ENCODE peak calls at places on chromosomes 12 and 14, in eight cellular contexts. One of them, this sample, is unnamed.

GRCh38 chr12:48105321-48105866 is 485 bp downstream of the SENP1 start:
- DNase-seq in GM13977: peak
- DNase-seq in esophagus muscularis mucosa: no peak
- DNase-seq in osteoblast: peak
- DNase-seq in CD8-positive, alpha-beta T cell: peak
- DNase-seq in progenitor cell of endocrine pancreas: no peak
- DNase-seq in fibroblast of lung: peak
- DNase-seq in endothelial cell: no peak
- DNase-seq in this sample: no peak

GRCh38 chr14:93977790-93978581 is 1.6 kb upstream of the ASB2 start:
- DNase-seq in GM13977: peak
- DNase-seq in esophagus muscularis mucosa: no peak
- DNase-seq in osteoblast: no peak
- DNase-seq in CD8-positive, alpha-beta T cell: peak
- DNase-seq in progenitor cell of endocrine pancreas: no peak
- DNase-seq in fibroblast of lung: no peak
- DNase-seq in endothelial cell: no peak
- DNase-seq in this sample: no peak

GRCh38 chr12:42442328-42442759 is 116.4 kb downstream of the PPHLN1 start:
- DNase-seq in GM13977: no peak
- DNase-seq in esophagus muscularis mucosa: no peak
- DNase-seq in osteoblast: no peak
- DNase-seq in CD8-positive, alpha-beta T cell: no peak
- DNase-seq in progenitor cell of endocrine pancreas: peak
- DNase-seq in fibroblast of lung: no peak
- DNase-seq in endothelial cell: no peak
- DNase-seq in this sample: no peak

GRCh38 chr12:15520083-15520482 is 197.8 kb downstream of the PTPRO start:
- DNase-seq in GM13977: no peak
- DNase-seq in esophagus muscularis mucosa: no peak
- DNase-seq in osteoblast: no peak
- DNase-seq in CD8-positive, alpha-beta T cell: no peak
- DNase-seq in progenitor cell of endocrine pancreas: no peak
- DNase-seq in fibroblast of lung: no peak
- DNase-seq in endothelial cell: no peak
- DNase-seq in this sample: no peak

GRCh38 chr12:96454396-96454795 is 35.0 kb upstream of the CFAP54 start:
- DNase-seq in GM13977: no peak
- DNase-seq in esophagus muscularis mucosa: no peak
- DNase-seq in osteoblast: no peak
- DNase-seq in CD8-positive, alpha-beta T cell: no peak
- DNase-seq in progenitor cell of endocrine pancreas: no peak
- DNase-seq in fibroblast of lung: no peak
- DNase-seq in endothelial cell: no peak
- DNase-seq in this sample: no peak

GRCh38 chr12:78062781-78063180 is 232.1 kb downstream of the NAV3 start:
- DNase-seq in GM13977: no peak
- DNase-seq in esophagus muscularis mucosa: no peak
- DNase-seq in osteoblast: no peak
- DNase-seq in CD8-positive, alpha-beta T cell: no peak
- DNase-seq in progenitor cell of endocrine pancreas: no peak
- DNase-seq in fibroblast of lung: peak
- DNase-seq in endothelial cell: no peak
- DNase-seq in this sample: no peak

GRCh38 chr12:100554608-100555077 is 18.8 kb upstream of the GAS2L3 start:
- DNase-seq in GM13977: peak
- DNase-seq in esophagus muscularis mucosa: no peak
- DNase-seq in osteoblast: peak
- DNase-seq in CD8-positive, alpha-beta T cell: no peak
- DNase-seq in progenitor cell of endocrine pancreas: peak
- DNase-seq in fibroblast of lung: peak
- DNase-seq in endothelial cell: peak
- DNase-seq in this sample: no peak

GRCh38 chr14:73924337-73924736 is 25.6 kb downstream of the FAM161B start:
- DNase-seq in GM13977: no peak
- DNase-seq in esophagus muscularis mucosa: no peak
- DNase-seq in osteoblast: no peak
- DNase-seq in CD8-positive, alpha-beta T cell: no peak
- DNase-seq in progenitor cell of endocrine pancreas: no peak
- DNase-seq in fibroblast of lung: peak
- DNase-seq in endothelial cell: no peak
- DNase-seq in this sample: no peak

GRCh38 chr12:78951746-78952532 is 87.4 kb downstream of the SYT1 start:
- DNase-seq in GM13977: no peak
- DNase-seq in esophagus muscularis mucosa: no peak
- DNase-seq in osteoblast: no peak
- DNase-seq in CD8-positive, alpha-beta T cell: no peak
- DNase-seq in progenitor cell of endocrine pancreas: no peak
- DNase-seq in fibroblast of lung: no peak
- DNase-seq in endothelial cell: no peak
- DNase-seq in this sample: no peak

GRCh38 chr12:104478396-104479140 is 21.8 kb downstream of the CHST11 start:
- DNase-seq in GM13977: peak
- DNase-seq in esophagus muscularis mucosa: no peak
- DNase-seq in osteoblast: no peak
- DNase-seq in CD8-positive, alpha-beta T cell: peak
- DNase-seq in progenitor cell of endocrine pancreas: no peak
- DNase-seq in fibroblast of lung: no peak
- DNase-seq in endothelial cell: no peak
- DNase-seq in this sample: no peak

GRCh38 chr12:120711411-120711810 is 1.2 kb downstream of the UNC119B start:
- DNase-seq in GM13977: no peak
- DNase-seq in esophagus muscularis mucosa: no peak
- DNase-seq in osteoblast: no peak
- DNase-seq in CD8-positive, alpha-beta T cell: no peak
- DNase-seq in progenitor cell of endocrine pancreas: no peak
- DNase-seq in fibroblast of lung: no peak
- DNase-seq in endothelial cell: no peak
- DNase-seq in this sample: no peak

GRCh38 chr12:81759215-81759991 is at the start of gene PPFIA2:
- DNase-seq in GM13977: no peak
- DNase-seq in esophagus muscularis mucosa: no peak
- DNase-seq in osteoblast: no peak
- DNase-seq in CD8-positive, alpha-beta T cell: peak
- DNase-seq in progenitor cell of endocrine pancreas: no peak
- DNase-seq in fibroblast of lung: peak
- DNase-seq in endothelial cell: peak
- DNase-seq in this sample: peak

GRCh38 chr12:31005944-31006361 is 67.7 kb upstream of the DDX11 start:
- DNase-seq in GM13977: no peak
- DNase-seq in esophagus muscularis mucosa: no peak
- DNase-seq in osteoblast: peak
- DNase-seq in CD8-positive, alpha-beta T cell: no peak
- DNase-seq in progenitor cell of endocrine pancreas: no peak
- DNase-seq in fibroblast of lung: peak
- DNase-seq in endothelial cell: no peak
- DNase-seq in this sample: no peak

GRCh38 chr12:52054231-52054837 is 3.1 kb downstream of the NR4A1 start:
- DNase-seq in GM13977: no peak
- DNase-seq in esophagus muscularis mucosa: no peak
- DNase-seq in osteoblast: no peak
- DNase-seq in CD8-positive, alpha-beta T cell: no peak
- DNase-seq in progenitor cell of endocrine pancreas: no peak
- DNase-seq in fibroblast of lung: peak
- DNase-seq in endothelial cell: no peak
- DNase-seq in this sample: no peak

GRCh38 chr12:80313184-80313583 is 130.9 kb upstream of the PTPRQ start:
- DNase-seq in GM13977: no peak
- DNase-seq in esophagus muscularis mucosa: no peak
- DNase-seq in osteoblast: peak
- DNase-seq in CD8-positive, alpha-beta T cell: no peak
- DNase-seq in progenitor cell of endocrine pancreas: no peak
- DNase-seq in fibroblast of lung: peak
- DNase-seq in endothelial cell: no peak
- DNase-seq in this sample: no peak

GRCh38 chr14:85596562-85596961 is 66.6 kb downstream of the FLRT2 start:
- DNase-seq in GM13977: no peak
- DNase-seq in esophagus muscularis mucosa: no peak
- DNase-seq in osteoblast: no peak
- DNase-seq in CD8-positive, alpha-beta T cell: no peak
- DNase-seq in progenitor cell of endocrine pancreas: no peak
- DNase-seq in fibroblast of lung: no peak
- DNase-seq in endothelial cell: no peak
- DNase-seq in this sample: no peak

GRCh38 chr12:13534645-13535398 is 338.3 kb downstream of the EMP1 start:
- DNase-seq in GM13977: peak
- DNase-seq in esophagus muscularis mucosa: no peak
- DNase-seq in osteoblast: peak
- DNase-seq in CD8-positive, alpha-beta T cell: no peak
- DNase-seq in progenitor cell of endocrine pancreas: peak
- DNase-seq in fibroblast of lung: peak
- DNase-seq in endothelial cell: peak
- DNase-seq in this sample: peak

GRCh38 chr14:91387135-91387849 is 30.3 kb downstream of the CCDC88C start:
- DNase-seq in GM13977: no peak
- DNase-seq in esophagus muscularis mucosa: no peak
- DNase-seq in osteoblast: no peak
- DNase-seq in CD8-positive, alpha-beta T cell: peak
- DNase-seq in progenitor cell of endocrine pancreas: no peak
- DNase-seq in fibroblast of lung: peak
- DNase-seq in endothelial cell: no peak
- DNase-seq in this sample: no peak

GRCh38 chr14:72925815-72926291 is 411 bp upstream of the DCAF4 start:
- DNase-seq in GM13977: no peak
- DNase-seq in esophagus muscularis mucosa: no peak
- DNase-seq in osteoblast: peak
- DNase-seq in CD8-positive, alpha-beta T cell: no peak
- DNase-seq in progenitor cell of endocrine pancreas: no peak
- DNase-seq in fibroblast of lung: no peak
- DNase-seq in endothelial cell: no peak
- DNase-seq in this sample: no peak

GRCh38 chr12:42143401-42144173 is 1.1 kb downstream of the GXYLT1 start:
- DNase-seq in GM13977: peak
- DNase-seq in esophagus muscularis mucosa: no peak
- DNase-seq in osteoblast: peak
- DNase-seq in CD8-positive, alpha-beta T cell: no peak
- DNase-seq in progenitor cell of endocrine pancreas: no peak
- DNase-seq in fibroblast of lung: peak
- DNase-seq in endothelial cell: no peak
- DNase-seq in this sample: no peak

GRCh38 chr12:94379479-94380113 is 80.1 kb downstream of the CEP83 start:
- DNase-seq in GM13977: no peak
- DNase-seq in esophagus muscularis mucosa: no peak
- DNase-seq in osteoblast: no peak
- DNase-seq in CD8-positive, alpha-beta T cell: no peak
- DNase-seq in progenitor cell of endocrine pancreas: no peak
- DNase-seq in fibroblast of lung: no peak
- DNase-seq in endothelial cell: no peak
- DNase-seq in this sample: no peak

GRCh38 chr12:58166643-58167042 is 225.3 kb downstream of the ATP23 start:
- DNase-seq in GM13977: no peak
- DNase-seq in esophagus muscularis mucosa: no peak
- DNase-seq in osteoblast: no peak
- DNase-seq in CD8-positive, alpha-beta T cell: no peak
- DNase-seq in progenitor cell of endocrine pancreas: no peak
- DNase-seq in fibroblast of lung: no peak
- DNase-seq in endothelial cell: no peak
- DNase-seq in this sample: no peak

GRCh38 chr12:65800928-65801327 is 23.4 kb upstream of the HMGA2 start:
- DNase-seq in GM13977: no peak
- DNase-seq in esophagus muscularis mucosa: no peak
- DNase-seq in osteoblast: peak
- DNase-seq in CD8-positive, alpha-beta T cell: no peak
- DNase-seq in progenitor cell of endocrine pancreas: no peak
- DNase-seq in fibroblast of lung: no peak
- DNase-seq in endothelial cell: no peak
- DNase-seq in this sample: no peak

GRCh38 chr12:49825971-49826421 is 2.2 kb downstream of the NCKAP5L start:
- DNase-seq in GM13977: no peak
- DNase-seq in esophagus muscularis mucosa: no peak
- DNase-seq in osteoblast: peak
- DNase-seq in CD8-positive, alpha-beta T cell: no peak
- DNase-seq in progenitor cell of endocrine pancreas: no peak
- DNase-seq in fibroblast of lung: peak
- DNase-seq in endothelial cell: no peak
- DNase-seq in this sample: no peak

GRCh38 chr14:20631821-20632389 is 9.6 kb downstream of the OR6S1 start:
- DNase-seq in GM13977: peak
- DNase-seq in esophagus muscularis mucosa: no peak
- DNase-seq in osteoblast: peak
- DNase-seq in CD8-positive, alpha-beta T cell: no peak
- DNase-seq in progenitor cell of endocrine pancreas: no peak
- DNase-seq in fibroblast of lung: peak
- DNase-seq in endothelial cell: peak
- DNase-seq in this sample: peak

GRCh38 chr12:60689137-60689536 is 1093.3 kb downstream of the SLC16A7 start:
- DNase-seq in GM13977: no peak
- DNase-seq in esophagus muscularis mucosa: no peak
- DNase-seq in osteoblast: no peak
- DNase-seq in CD8-positive, alpha-beta T cell: no peak
- DNase-seq in progenitor cell of endocrine pancreas: no peak
- DNase-seq in fibroblast of lung: no peak
- DNase-seq in endothelial cell: no peak
- DNase-seq in this sample: no peak
- TF ChIP-seq CTCF in GM13977: peak
- TF ChIP-seq CTCF in esophagus muscularis mucosa: no peak
- TF ChIP-seq CTCF in osteoblast: no peak
- TF ChIP-seq CTCF in CD8-positive, alpha-beta T cell: no peak
- TF ChIP-seq CTCF in progenitor cell of endocrine pancreas: no peak
- TF ChIP-seq CTCF in fibroblast of lung: no peak
- TF ChIP-seq CTCF in endothelial cell: peak
- TF ChIP-seq CTCF in this sample: no peak

GRCh38 chr14:47959753-47960152 is 284.3 kb upstream of the MDGA2 start:
- DNase-seq in GM13977: no peak
- DNase-seq in esophagus muscularis mucosa: no peak
- DNase-seq in osteoblast: no peak
- DNase-seq in CD8-positive, alpha-beta T cell: no peak
- DNase-seq in progenitor cell of endocrine pancreas: no peak
- DNase-seq in fibroblast of lung: no peak
- DNase-seq in endothelial cell: no peak
- DNase-seq in this sample: no peak
- TF ChIP-seq CTCF in GM13977: no peak
- TF ChIP-seq CTCF in esophagus muscularis mucosa: no peak
- TF ChIP-seq CTCF in osteoblast: no peak
- TF ChIP-seq CTCF in CD8-positive, alpha-beta T cell: no peak
- TF ChIP-seq CTCF in progenitor cell of endocrine pancreas: no peak
- TF ChIP-seq CTCF in fibroblast of lung: no peak
- TF ChIP-seq CTCF in endothelial cell: no peak
- TF ChIP-seq CTCF in this sample: no peak

DNA sequence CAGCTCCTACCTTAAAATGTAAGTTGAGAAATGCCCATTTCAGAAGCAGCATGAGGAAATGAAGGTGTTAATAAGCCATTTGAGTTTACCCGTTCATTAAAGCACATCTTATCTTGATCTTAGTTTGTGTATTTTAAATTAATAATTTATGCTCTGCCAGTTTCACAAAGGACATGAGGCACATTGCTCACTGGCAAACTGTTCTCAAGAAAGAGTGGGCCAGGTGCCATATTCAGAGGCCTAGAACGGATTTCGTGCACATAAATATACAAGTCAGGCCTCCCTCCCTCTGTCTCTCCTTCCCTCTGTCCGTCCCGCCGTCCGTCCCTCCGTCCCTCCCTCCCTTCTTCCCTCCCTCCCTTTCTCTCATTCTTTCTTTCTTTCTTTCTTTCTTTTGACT is 29.5 kb downstream of the CPM start:
- DNase-seq in GM13977: no peak
- DNase-seq in esophagus muscularis mucosa: no peak
- DNase-seq in osteoblast: no peak
- DNase-seq in CD8-positive, alpha-beta T cell: no peak
- DNase-seq in progenitor cell of endocrine pancreas: no peak
- DNase-seq in fibroblast of lung: no peak
- DNase-seq in endothelial cell: no peak
- DNase-seq in this sample: no peak
- TF ChIP-seq CTCF in GM13977: no peak
- TF ChIP-seq CTCF in esophagus muscularis mucosa: no peak
- TF ChIP-seq CTCF in osteoblast: no peak
- TF ChIP-seq CTCF in CD8-positive, alpha-beta T cell: no peak
- TF ChIP-seq CTCF in progenitor cell of endocrine pancreas: no peak
- TF ChIP-seq CTCF in fibroblast of lung: no peak
- TF ChIP-seq CTCF in endothelial cell: no peak
- TF ChIP-seq CTCF in this sample: no peak

GRCh38 chr14:53871947-53872346 is 84.7 kb downstream of the BMP4 start:
- DNase-seq in GM13977: no peak
- DNase-seq in esophagus muscularis mucosa: no peak
- DNase-seq in osteoblast: no peak
- DNase-seq in CD8-positive, alpha-beta T cell: no peak
- DNase-seq in progenitor cell of endocrine pancreas: no peak
- DNase-seq in fibroblast of lung: no peak
- DNase-seq in endothelial cell: no peak
- DNase-seq in this sample: no peak
- TF ChIP-seq CTCF in GM13977: no peak
- TF ChIP-seq CTCF in esophagus muscularis mucosa: no peak
- TF ChIP-seq CTCF in osteoblast: no peak
- TF ChIP-seq CTCF in CD8-positive, alpha-beta T cell: no peak
- TF ChIP-seq CTCF in progenitor cell of endocrine pancreas: no peak
- TF ChIP-seq CTCF in fibroblast of lung: no peak
- TF ChIP-seq CTCF in endothelial cell: no peak
- TF ChIP-seq CTCF in this sample: no peak

This sample was measured in Peyer's patch.